ENCODE peak calls at places on chromosomes 5 and 9, in nine cellular contexts. Q is adrenal gland; X is CD8-positive, alpha-beta T cell; O is brain microvascular endothelial cell; V is heart right ventricle; R is Panc1; P is ascending aorta; K is left ventricle myocardium inferior; J is psoas muscle. I is an unnamed sample.

GRCh38 chr9:107631788-107632187 is 142.2 kb upstream of the KLF4 start:
- DNase-seq in Q (no peak), X (no peak), O (no peak), V (no peak), R (no peak), P (no peak), K (no peak), J (no peak), I (no peak)

GRCh38 chr5:179294891-179295777 is 50.1 kb downstream of the ADAMTS2 start:
- DNase-seq in Q (no peak), X (no peak), O (no peak), V (peak), R (no peak), P (peak), K (peak), J (peak), I (no peak)

GRCh38 chr5:171462136-171462927 is 42.9 kb downstream of the FGF18 start:
- DNase-seq in Q (no peak), X (no peak), O (no peak), V (no peak), R (no peak), P (no peak), K (no peak), J (no peak), I (no peak)

GRCh38 chr5:173973614-173973969 is 15.4 kb upstream of the C5orf47 start:
- DNase-seq in Q (peak), X (no peak), O (no peak), V (no peak), R (no peak), P (no peak), K (no peak), J (no peak), I (no peak)

GRCh38 chr5:24163091-24163490 is 481.7 kb downstream of the CDH10 start:
- DNase-seq in Q (no peak), X (no peak), O (no peak), V (no peak), R (no peak), P (no peak), K (no peak), J (no peak), I (no peak)

GRCh38 chr5:154505567-154505966 is 27.5 kb upstream of the HAND1 start:
- DNase-seq in Q (no peak), X (no peak), O (no peak), V (no peak), R (no peak), P (no peak), K (no peak), J (no peak), I (no peak)

GRCh38 chr9:136482046-136482792 is 621 bp downstream of the SEC16A start:
- DNase-seq in Q (peak), X (peak), O (peak), V (no peak), R (no peak), P (no peak), K (no peak), J (no peak), I (peak)

GRCh38 chr5:64625678-64626077 is 64.6 kb upstream of the SHISAL2B start:
- DNase-seq in Q (no peak), X (no peak), O (peak), V (no peak), R (no peak), P (no peak), K (no peak), J (no peak), I (no peak)

GRCh38 chr5:176593273-176593869 is 16.6 kb downstream of the GPRIN1 start:
- DNase-seq in Q (no peak), X (no peak), O (no peak), V (no peak), R (no peak), P (no peak), K (no peak), J (no peak), I (no peak)

GRCh38 chr5:172768573-172769323 is 2.2 kb downstream of the DUSP1 start:
- DNase-seq in Q (peak), X (no peak), O (peak), V (no peak), R (peak), P (peak), K (no peak), J (peak), I (no peak)

GRCh38 chr5:172364773-172365172 is 81.2 kb upstream of the UBTD2 start:
- DNase-seq in Q (peak), X (no peak), O (no peak), V (no peak), R (no peak), P (no peak), K (no peak), J (no peak), I (no peak)

GRCh38 chr5:95417971-95418370 is 26.8 kb downstream of the FAM81B start:
- DNase-seq in Q (no peak), X (no peak), O (no peak), V (no peak), R (peak), P (no peak), K (no peak), J (no peak), I (no peak)

GRCh38 chr5:81242906-81243436 is 9.8 kb downstream of the CKMT2 start:
- DNase-seq in Q (no peak), X (no peak), O (no peak), V (no peak), R (no peak), P (no peak), K (no peak), J (no peak), I (no peak)

GRCh38 chr5:179870403-179870903 is 11.8 kb upstream of the MRNIP start:
- DNase-seq in Q (peak), X (no peak), O (peak), V (peak), R (no peak), P (no peak), K (peak), J (peak), I (no peak)

GRCh38 chr9:13450723-13451122 is 171.2 kb upstream of the MPDZ start:
- DNase-seq in Q (no peak), X (no peak), O (no peak), V (no peak), R (no peak), P (no peak), K (no peak), J (no peak), I (no peak)

GRCh38 chr9:83013867-83014605 is 48.9 kb downstream of the RASEF start:
- DNase-seq in Q (no peak), X (no peak), O (peak), V (no peak), R (no peak), P (no peak), K (no peak), J (no peak), I (no peak)

GRCh38 chr5:133706732-133707430 is 94.5 kb upstream of the FSTL4 start:
- DNase-seq in Q (no peak), X (peak), O (no peak), V (no peak), R (no peak), P (peak), K (no peak), J (no peak), I (no peak)

GRCh38 chr5:170861295-170861854 is 443 bp upstream of the RANBP17 start:
- DNase-seq in Q (no peak), X (no peak), O (no peak), V (no peak), R (no peak), P (no peak), K (no peak), J (no peak), I (no peak)

GRCh38 chr5:115831163-115831768 is 10.1 kb downstream of the ATG12 start:
- DNase-seq in Q (peak), X (no peak), O (no peak), V (peak), R (no peak), P (no peak), K (no peak), J (no peak), I (no peak)

GRCh38 chr5:113223831-113224604 is 210.8 kb downstream of the TSSK1B start:
- DNase-seq in Q (no peak), X (no peak), O (no peak), V (no peak), R (no peak), P (no peak), K (no peak), J (no peak), I (no peak)

GRCh38 chr5:82416506-82416905 is 138.4 kb upstream of the RPS23 start:
- DNase-seq in Q (no peak), X (no peak), O (no peak), V (no peak), R (no peak), P (no peak), K (no peak), J (no peak), I (no peak)

GRCh38 chr9:84397822-84398221 is 57.3 kb upstream of the SLC28A3 start:
- DNase-seq in Q (no peak), X (no peak), O (peak), V (no peak), R (no peak), P (no peak), K (no peak), J (no peak), I (no peak)

GRCh38 chr5:116313366-116313765 is 228.5 kb downstream of the COMMD10 start:
- DNase-seq in Q (no peak), X (no peak), O (no peak), V (no peak), R (no peak), P (no peak), K (no peak), J (no peak), I (no peak)

GRCh38 chr9:99387416-99387815 is 165.3 kb downstream of the SEC61B start:
- DNase-seq in Q (no peak), X (no peak), O (no peak), V (no peak), R (no peak), P (no peak), K (no peak), J (no peak), I (no peak)

GRCh38 chr5:15383469-15383868 is 116.5 kb upstream of the FBXL7 start:
- DNase-seq in Q (peak), X (no peak), O (peak), V (no peak), R (no peak), P (no peak), K (no peak), J (no peak), I (no peak)

GRCh38 chr9:96317335-96317980 is 15.5 kb upstream of the HSD17B3 start:
- DNase-seq in Q (peak), X (peak), O (peak), V (peak), R (no peak), P (no peak), K (peak), J (no peak), I (no peak)

GRCh38 chr5:170151105-170151831 is 45.6 kb downstream of the FOXI1 start:
- DNase-seq in Q (peak), X (peak), O (peak), V (peak), R (no peak), P (peak), K (peak), J (no peak), I (peak)

GRCh38 chr9:112719292-112719691 is 1.4 kb upstream of the INIP start:
- DNase-seq in Q (no peak), X (no peak), O (no peak), V (no peak), R (no peak), P (no peak), K (no peak), J (no peak), I (no peak)

GRCh38 chr9:26888271-26888670 is 4.3 kb downstream of the CAAP1 start:
- DNase-seq in Q (no peak), X (no peak), O (no peak), V (no peak), R (no peak), P (no peak), K (no peak), J (no peak), I (no peak)

GRCh38 chr9:120860083-120860482 is 16.9 kb downstream of the PHF19 start:
- DNase-seq in Q (no peak), X (no peak), O (no peak), V (no peak), R (no peak), P (no peak), K (no peak), J (no peak), I (no peak)

GRCh38 chr9:120863833-120864232 is 13.2 kb downstream of the PHF19 start:
- DNase-seq in Q (no peak), X (no peak), O (no peak), V (no peak), R (no peak), P (no peak), K (no peak), J (no peak), I (no peak)

GRCh38 chr9:120859361-120859760 is 16.6 kb upstream of the PSMD5 start:
- DNase-seq in Q (no peak), X (no peak), O (no peak), V (no peak), R (no peak), P (no peak), K (no peak), J (no peak), I (no peak)

GRCh38 chr9:120862452-120862851 is 14.5 kb downstream of the PHF19 start:
- DNase-seq in Q (no peak), X (no peak), O (no peak), V (no peak), R (no peak), P (no peak), K (no peak), J (no peak), I (no peak)

DNA sequence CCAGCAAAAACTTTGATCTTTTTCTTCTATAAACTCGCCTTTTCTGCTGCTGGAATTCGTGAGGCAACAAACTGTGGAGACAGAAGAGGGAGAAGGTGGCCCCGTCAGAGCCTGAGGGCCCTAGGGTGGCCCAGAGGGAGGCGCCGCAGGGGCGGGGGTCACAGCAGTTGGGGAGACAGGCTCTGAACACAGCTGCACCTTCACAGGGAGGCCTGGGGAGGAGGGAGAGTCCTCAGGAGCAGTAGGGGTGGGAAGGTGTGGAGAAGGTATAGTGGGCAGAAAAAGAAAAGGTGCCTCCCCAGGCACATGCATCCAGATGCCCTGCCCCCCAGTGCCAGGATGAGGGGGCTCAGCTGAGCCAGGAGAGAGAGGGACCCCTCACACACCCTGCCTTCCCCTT is 15.1 kb downstream of the PHF19 start:
- DNase-seq in Q (no peak), X (no peak), O (no peak), V (no peak), R (no peak), P (no peak), K (no peak), J (no peak), I (no peak)
- TF ChIP-seq CTCF in Q (no peak), X (no peak), O (no peak), V (no peak), R (no peak), P (no peak), K (no peak), J (no peak), I (no peak)

GRCh38 chr9:94638335-94639044 is 828 bp downstream of the FBP1 start:
- DNase-seq in Q (no peak), X (no peak), O (no peak), V (no peak), R (no peak), P (no peak), K (no peak), J (no peak), I (no peak)
- H3K27ac ChIP-seq in Q (no peak), X (no peak), O (no peak), V (no peak), R (no peak), P (no peak), K (no peak), J (no peak), I (no peak)

DNA sequence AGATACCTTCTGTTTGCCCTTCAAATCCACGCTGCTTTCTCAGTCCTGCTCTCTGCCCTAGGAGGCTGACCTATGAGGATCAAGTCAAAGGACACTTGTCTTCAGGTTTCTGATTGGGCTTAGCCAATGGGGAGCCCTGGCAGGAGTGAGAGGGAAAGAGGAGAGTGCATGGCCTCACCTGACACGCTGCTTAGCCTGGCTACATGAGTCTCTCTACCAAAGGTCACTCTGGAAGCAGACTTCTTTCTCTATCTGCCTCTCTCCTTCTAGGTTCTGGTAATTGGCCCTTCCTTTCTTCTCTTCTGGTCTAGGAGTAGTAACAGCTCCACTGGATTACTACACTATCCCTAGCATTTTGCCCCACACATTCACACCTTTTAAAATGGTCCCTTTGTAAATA is 13.1 kb downstream of the ARSB start:
- DNase-seq in Q (no peak), X (no peak), O (no peak), V (no peak), R (no peak), P (no peak), K (no peak), J (no peak), I (no peak)
- H3K4me3 ChIP-seq in Q (no peak), X (no peak), O (no peak), V (no peak), R (no peak), P (no peak), K (no peak), J (no peak), I (no peak)

DNA sequence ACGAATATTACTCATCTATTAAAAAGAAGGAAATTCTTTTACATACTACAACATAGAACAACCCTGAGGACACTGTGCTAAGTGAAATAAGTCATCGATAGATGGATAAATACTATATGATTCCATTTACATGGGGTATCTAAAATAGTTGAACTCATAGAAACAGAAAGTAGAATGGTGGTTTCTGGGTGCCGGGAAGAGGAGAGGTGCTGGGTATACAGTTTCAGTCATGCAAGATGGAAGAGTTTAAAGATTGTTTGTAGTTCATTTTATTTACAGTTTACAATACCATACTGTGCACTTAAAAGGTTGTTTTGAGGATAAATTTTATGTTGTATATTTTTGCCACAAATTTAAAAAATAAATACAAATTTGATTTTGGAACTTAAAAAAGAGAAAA is 267.5 kb upstream of the ITGA1 start:
- DNase-seq in Q (no peak), X (no peak), O (no peak), V (no peak), R (no peak), P (no peak), K (no peak), J (no peak), I (no peak)
- TF ChIP-seq CTCF in Q (no peak), X (no peak), O (no peak), V (no peak), R (no peak), P (no peak), K (no peak), J (no peak), I (no peak)

I was measured in coronary artery.